ENCODE peak calls at places on chromosomes 4 and X, in eight cellular contexts. One of them, this sample, is unnamed.
A peak's percentile ranks its signal among the peaks of the same experiment; 100 is the strongest.

GRCh38 chrX:2965965-2966364 is 36.8 kb upstream of the ARSD start:
- DNase-seq in type B pancreatic cell: no peak
- DNase-seq in BJ: no peak
- DNase-seq in cardiac muscle cell: no peak
- DNase-seq in activated B cell treated with CpG ODN at 0.5 μM for 24 hours: no peak
- DNase-seq in IMR-90: no peak
- DNase-seq in astrocyte of the spinal cord: no peak
- DNase-seq in astrocyte: no peak
- DNase-seq in this sample: no peak

GRCh38 chr4:38832624-38833528 is 23.7 kb downstream of the TLR6 start:
- DNase-seq in astrocyte of the spinal cord: no peak
- DNase-seq in activated B cell treated with CpG ODN at 0.5 μM for 24 hours: no peak
- DNase-seq in type B pancreatic cell: no peak
- DNase-seq in cardiac muscle cell: no peak
- DNase-seq in BJ: no peak
- DNase-seq in astrocyte: no peak
- DNase-seq in IMR-90: no peak
- DNase-seq in this sample: no peak

GRCh38 chr4:72468904-72469502 is 100.0 kb downstream of the ADAMTS3 start:
- DNase-seq in astrocyte: peak; percentile 18
- DNase-seq in cardiac muscle cell: peak; percentile 52
- DNase-seq in BJ: no peak
- DNase-seq in astrocyte of the spinal cord: peak; percentile 46
- DNase-seq in activated B cell treated with CpG ODN at 0.5 μM for 24 hours: no peak
- DNase-seq in type B pancreatic cell: no peak
- DNase-seq in IMR-90: peak; percentile 20
- DNase-seq in this sample: no peak

GRCh38 chr4:10917475-10918103 is 233.0 kb upstream of the CLNK start:
- DNase-seq in activated B cell treated with CpG ODN at 0.5 μM for 24 hours: no peak
- DNase-seq in astrocyte: peak; percentile 30
- DNase-seq in BJ: no peak
- DNase-seq in IMR-90: no peak
- DNase-seq in cardiac muscle cell: no peak
- DNase-seq in type B pancreatic cell: no peak
- DNase-seq in astrocyte of the spinal cord: peak; percentile 61
- DNase-seq in this sample: no peak

GRCh38 chrX:64377753-64378152 is 17.5 kb downstream of the MTMR8 start:
- DNase-seq in activated B cell treated with CpG ODN at 0.5 μM for 24 hours: no peak
- DNase-seq in astrocyte of the spinal cord: no peak
- DNase-seq in IMR-90: no peak
- DNase-seq in cardiac muscle cell: no peak
- DNase-seq in BJ: no peak
- DNase-seq in type B pancreatic cell: no peak
- DNase-seq in astrocyte: no peak
- DNase-seq in this sample: no peak

GRCh38 chrX:43500996-43501694 is 155.0 kb upstream of the MAOA start:
- DNase-seq in BJ: no peak
- DNase-seq in astrocyte: no peak
- DNase-seq in astrocyte of the spinal cord: no peak
- DNase-seq in activated B cell treated with CpG ODN at 0.5 μM for 24 hours: no peak
- DNase-seq in type B pancreatic cell: no peak
- DNase-seq in cardiac muscle cell: no peak
- DNase-seq in IMR-90: no peak
- DNase-seq in this sample: no peak

GRCh38 chr4:53863163-53863562 is 201.2 kb downstream of the CHIC2 start:
- DNase-seq in astrocyte: peak; percentile 62
- DNase-seq in IMR-90: peak; percentile 49
- DNase-seq in activated B cell treated with CpG ODN at 0.5 μM for 24 hours: no peak
- DNase-seq in type B pancreatic cell: no peak
- DNase-seq in astrocyte of the spinal cord: peak; percentile 65
- DNase-seq in cardiac muscle cell: peak; percentile 67
- DNase-seq in BJ: no peak
- DNase-seq in this sample: no peak

GRCh38 chr4:104302731-104303130 is 192.0 kb downstream of the CXXC4 start:
- DNase-seq in astrocyte: no peak
- DNase-seq in BJ: no peak
- DNase-seq in astrocyte of the spinal cord: no peak
- DNase-seq in IMR-90: no peak
- DNase-seq in type B pancreatic cell: no peak
- DNase-seq in activated B cell treated with CpG ODN at 0.5 μM for 24 hours: no peak
- DNase-seq in cardiac muscle cell: no peak
- DNase-seq in this sample: no peak

GRCh38 chr4:76752911-76753494 is 144.9 kb downstream of the SOWAHB start:
- DNase-seq in astrocyte: peak; percentile 99
- DNase-seq in IMR-90: peak; percentile 100
- DNase-seq in cardiac muscle cell: peak; percentile 93
- DNase-seq in astrocyte of the spinal cord: peak; percentile 97
- DNase-seq in activated B cell treated with CpG ODN at 0.5 μM for 24 hours: no peak
- DNase-seq in BJ: peak; percentile 97
- DNase-seq in type B pancreatic cell: no peak
- DNase-seq in this sample: no peak

GRCh38 chr4:17109126-17109525 is 210.7 kb upstream of the LDB2 start:
- DNase-seq in type B pancreatic cell: no peak
- DNase-seq in BJ: no peak
- DNase-seq in activated B cell treated with CpG ODN at 0.5 μM for 24 hours: no peak
- DNase-seq in IMR-90: no peak
- DNase-seq in astrocyte of the spinal cord: no peak
- DNase-seq in cardiac muscle cell: no peak
- DNase-seq in astrocyte: no peak
- DNase-seq in this sample: no peak

GRCh38 chr4:38091636-38092035 is 131.4 kb downstream of the PTTG2 start:
- DNase-seq in type B pancreatic cell: no peak
- DNase-seq in activated B cell treated with CpG ODN at 0.5 μM for 24 hours: no peak
- DNase-seq in astrocyte: peak; percentile 86
- DNase-seq in IMR-90: peak; percentile 70
- DNase-seq in astrocyte of the spinal cord: peak; percentile 67
- DNase-seq in cardiac muscle cell: peak; percentile 42
- DNase-seq in BJ: peak; percentile 56
- DNase-seq in this sample: no peak

GRCh38 chr4:167290684-167291083 is 56.4 kb upstream of the SPOCK3 start:
- DNase-seq in astrocyte of the spinal cord: peak; percentile 35
- DNase-seq in IMR-90: no peak
- DNase-seq in astrocyte: peak; percentile 10
- DNase-seq in cardiac muscle cell: peak; percentile 34
- DNase-seq in type B pancreatic cell: no peak
- DNase-seq in activated B cell treated with CpG ODN at 0.5 μM for 24 hours: no peak
- DNase-seq in BJ: no peak
- DNase-seq in this sample: no peak

GRCh38 chrX:38941675-38942074 is 140.4 kb downstream of the MID1IP1 start:
- DNase-seq in BJ: no peak
- DNase-seq in activated B cell treated with CpG ODN at 0.5 μM for 24 hours: no peak
- DNase-seq in cardiac muscle cell: no peak
- DNase-seq in astrocyte: no peak
- DNase-seq in IMR-90: peak; percentile 6
- DNase-seq in astrocyte of the spinal cord: no peak
- DNase-seq in type B pancreatic cell: no peak
- DNase-seq in this sample: no peak

GRCh38 chr4:55297346-55297745 is 48.7 kb upstream of the SRD5A3 start:
- DNase-seq in BJ: no peak
- DNase-seq in cardiac muscle cell: no peak
- DNase-seq in type B pancreatic cell: no peak
- DNase-seq in astrocyte: peak; percentile 16
- DNase-seq in IMR-90: peak; percentile 5
- DNase-seq in astrocyte of the spinal cord: peak; percentile 31
- DNase-seq in activated B cell treated with CpG ODN at 0.5 μM for 24 hours: no peak
- DNase-seq in this sample: no peak

DNA sequence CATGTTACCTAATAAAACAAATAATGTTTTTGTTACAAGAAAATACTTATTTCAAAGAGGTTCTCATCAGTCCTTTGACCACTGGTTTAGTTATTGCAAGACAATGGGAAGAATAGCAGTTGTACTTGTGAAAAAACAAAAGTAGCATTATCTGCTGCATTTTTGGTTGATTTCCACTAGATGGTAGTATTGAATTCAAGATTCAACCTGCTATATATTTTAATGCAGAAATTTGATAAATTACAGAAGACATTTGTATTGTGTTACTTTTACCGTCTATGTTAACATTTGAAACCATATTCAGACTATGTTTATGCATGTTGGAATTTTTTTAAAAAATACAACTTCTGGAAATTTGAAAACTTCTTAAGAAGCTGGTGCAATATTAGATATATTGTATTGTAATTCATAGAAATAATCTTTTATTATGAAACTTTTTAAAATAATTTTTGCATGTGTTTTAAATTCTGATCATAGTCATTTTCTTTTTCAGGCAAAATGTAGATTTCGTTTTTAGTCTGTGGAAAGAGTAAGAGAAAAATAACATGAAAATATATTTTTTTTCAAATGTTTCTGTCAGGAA is 56.4 kb downstream of the SPCS3 start:
- DNase-seq in astrocyte: peak; percentile 13
- DNase-seq in BJ: no peak
- DNase-seq in cardiac muscle cell: peak; percentile 49
- DNase-seq in IMR-90: peak; percentile 53
- DNase-seq in activated B cell treated with CpG ODN at 0.5 μM for 24 hours: no peak
- DNase-seq in astrocyte of the spinal cord: peak; percentile 52
- DNase-seq in type B pancreatic cell: no peak
- DNase-seq in this sample: no peak
- TF ChIP-seq CTCF in astrocyte: peak; percentile 60
- TF ChIP-seq CTCF in BJ: peak; percentile 54
- TF ChIP-seq CTCF in cardiac muscle cell: peak; percentile 50
- TF ChIP-seq CTCF in IMR-90: peak; percentile 64
- TF ChIP-seq CTCF in activated B cell treated with CpG ODN at 0.5 μM for 24 hours: no peak
- TF ChIP-seq CTCF in astrocyte of the spinal cord: peak; percentile 57
- TF ChIP-seq CTCF in type B pancreatic cell: peak; percentile 83
- TF ChIP-seq CTCF in this sample: peak; percentile 24

GRCh38 chr4:24989327-24989726 is 41.4 kb downstream of the LGI2 start:
- DNase-seq in type B pancreatic cell: no peak
- DNase-seq in astrocyte: no peak
- DNase-seq in activated B cell treated with CpG ODN at 0.5 μM for 24 hours: no peak
- DNase-seq in IMR-90: no peak
- DNase-seq in cardiac muscle cell: no peak
- DNase-seq in astrocyte of the spinal cord: no peak
- DNase-seq in BJ: no peak
- DNase-seq in this sample: no peak

GRCh38 chr4:24991015-24991414 is 39.7 kb downstream of the LGI2 start:
- DNase-seq in type B pancreatic cell: no peak
- DNase-seq in astrocyte of the spinal cord: peak; percentile 63
- DNase-seq in cardiac muscle cell: peak; percentile 89
- DNase-seq in astrocyte: peak; percentile 93
- DNase-seq in BJ: no peak
- DNase-seq in IMR-90: peak; percentile 36
- DNase-seq in activated B cell treated with CpG ODN at 0.5 μM for 24 hours: no peak
- DNase-seq in this sample: no peak

GRCh38 chr4:24984602-24985532 is 45.9 kb downstream of the LGI2 start:
- DNase-seq in BJ: no peak
- DNase-seq in activated B cell treated with CpG ODN at 0.5 μM for 24 hours: no peak
- DNase-seq in IMR-90: no peak
- DNase-seq in astrocyte: no peak
- DNase-seq in astrocyte of the spinal cord: no peak
- DNase-seq in cardiac muscle cell: no peak
- DNase-seq in type B pancreatic cell: no peak
- DNase-seq in this sample: no peak

GRCh38 chr4:24992968-24993367 is 37.8 kb downstream of the LGI2 start:
- DNase-seq in type B pancreatic cell: no peak
- DNase-seq in activated B cell treated with CpG ODN at 0.5 μM for 24 hours: no peak
- DNase-seq in astrocyte of the spinal cord: no peak
- DNase-seq in BJ: no peak
- DNase-seq in astrocyte: no peak
- DNase-seq in IMR-90: no peak
- DNase-seq in cardiac muscle cell: no peak
- DNase-seq in this sample: no peak

GRCh38 chr4:24988776-24989175 is 42.0 kb downstream of the LGI2 start:
- DNase-seq in cardiac muscle cell: peak; percentile 71
- DNase-seq in type B pancreatic cell: no peak
- DNase-seq in astrocyte of the spinal cord: no peak
- DNase-seq in activated B cell treated with CpG ODN at 0.5 μM for 24 hours: no peak
- DNase-seq in astrocyte: no peak
- DNase-seq in BJ: no peak
- DNase-seq in IMR-90: peak; percentile 51
- DNase-seq in this sample: no peak
- TF ChIP-seq CTCF in cardiac muscle cell: peak; percentile 68
- TF ChIP-seq CTCF in type B pancreatic cell: peak; percentile 57
- TF ChIP-seq CTCF in astrocyte of the spinal cord: peak; percentile 59
- TF ChIP-seq CTCF in activated B cell treated with CpG ODN at 0.5 μM for 24 hours: no peak
- TF ChIP-seq CTCF in astrocyte: peak; percentile 44
- TF ChIP-seq CTCF in BJ: peak; percentile 69
- TF ChIP-seq CTCF in IMR-90: peak; percentile 64
- TF ChIP-seq CTCF in this sample: no peak

GRCh38 chr4:44678094-44679023 is at the start of gene GUF1:
- DNase-seq in type B pancreatic cell: peak; percentile 89
- DNase-seq in cardiac muscle cell: peak; percentile 93
- DNase-seq in BJ: peak; percentile 49
- DNase-seq in activated B cell treated with CpG ODN at 0.5 μM for 24 hours: peak; percentile 84
- DNase-seq in astrocyte of the spinal cord: peak; percentile 94
- DNase-seq in astrocyte: peak; percentile 84
- DNase-seq in IMR-90: peak; percentile 86
- DNase-seq in this sample: peak; percentile 88

GRCh38 chr4:44679060-44679459 is 840 bp downstream of the GUF1 start:
- DNase-seq in astrocyte of the spinal cord: peak; percentile 5
- DNase-seq in BJ: no peak
- DNase-seq in activated B cell treated with CpG ODN at 0.5 μM for 24 hours: no peak
- DNase-seq in IMR-90: no peak
- DNase-seq in type B pancreatic cell: no peak
- DNase-seq in astrocyte: no peak
- DNase-seq in cardiac muscle cell: no peak
- DNase-seq in this sample: no peak

GRCh38 chr4:44670466-44671199 is 7.6 kb upstream of the GUF1 start:
- DNase-seq in cardiac muscle cell: peak; percentile 5
- DNase-seq in IMR-90: no peak
- DNase-seq in type B pancreatic cell: no peak
- DNase-seq in astrocyte: no peak
- DNase-seq in astrocyte of the spinal cord: no peak
- DNase-seq in activated B cell treated with CpG ODN at 0.5 μM for 24 hours: no peak
- DNase-seq in BJ: no peak
- DNase-seq in this sample: no peak

GRCh38 chr4:44671636-44672035 is 6.6 kb upstream of the GUF1 start:
- DNase-seq in type B pancreatic cell: no peak
- DNase-seq in IMR-90: no peak
- DNase-seq in cardiac muscle cell: no peak
- DNase-seq in activated B cell treated with CpG ODN at 0.5 μM for 24 hours: no peak
- DNase-seq in BJ: no peak
- DNase-seq in astrocyte of the spinal cord: no peak
- DNase-seq in astrocyte: no peak
- DNase-seq in this sample: no peak

DNA sequence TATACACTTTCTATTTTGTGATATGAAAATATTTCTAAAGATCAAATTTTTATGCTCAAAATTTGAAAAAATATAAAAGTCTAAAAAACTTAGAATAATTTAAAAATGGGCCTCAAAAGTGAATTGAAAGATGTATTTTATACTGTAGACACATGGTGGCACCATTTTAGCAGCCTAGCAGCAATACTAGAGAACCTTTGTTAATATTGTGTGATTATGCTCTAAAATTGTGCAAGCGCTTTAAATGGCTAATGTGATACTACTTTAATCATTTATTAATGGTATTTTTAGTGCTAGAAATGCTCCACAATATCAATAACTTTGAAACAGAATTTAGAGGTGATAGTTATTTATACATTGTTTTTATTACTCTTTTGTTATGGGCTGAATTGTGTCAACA is 3.7 kb upstream of the GUF1 start:
- DNase-seq in BJ: no peak
- DNase-seq in type B pancreatic cell: no peak
- DNase-seq in cardiac muscle cell: peak; percentile 2
- DNase-seq in astrocyte: no peak
- DNase-seq in activated B cell treated with CpG ODN at 0.5 μM for 24 hours: no peak
- DNase-seq in IMR-90: no peak
- DNase-seq in astrocyte of the spinal cord: no peak
- DNase-seq in this sample: no peak
- TF ChIP-seq CTCF in BJ: no peak
- TF ChIP-seq CTCF in type B pancreatic cell: no peak
- TF ChIP-seq CTCF in cardiac muscle cell: no peak
- TF ChIP-seq CTCF in astrocyte: no peak
- TF ChIP-seq CTCF in activated B cell treated with CpG ODN at 0.5 μM for 24 hours: no peak
- TF ChIP-seq CTCF in IMR-90: peak; percentile 2
- TF ChIP-seq CTCF in astrocyte of the spinal cord: no peak
- TF ChIP-seq CTCF in this sample: no peak

GRCh38 chr4:2696423-2696822 is 59.7 kb downstream of the TNIP2 start:
- DNase-seq in cardiac muscle cell: no peak
- DNase-seq in activated B cell treated with CpG ODN at 0.5 μM for 24 hours: peak; percentile 72
- DNase-seq in type B pancreatic cell: no peak
- DNase-seq in astrocyte of the spinal cord: no peak
- DNase-seq in IMR-90: no peak
- DNase-seq in astrocyte: no peak
- DNase-seq in BJ: no peak
- DNase-seq in this sample: no peak
- TF ChIP-seq CTCF in cardiac muscle cell: no peak
- TF ChIP-seq CTCF in activated B cell treated with CpG ODN at 0.5 μM for 24 hours: no peak
- TF ChIP-seq CTCF in type B pancreatic cell: no peak
- TF ChIP-seq CTCF in astrocyte of the spinal cord: no peak
- TF ChIP-seq CTCF in IMR-90: no peak
- TF ChIP-seq CTCF in astrocyte: no peak
- TF ChIP-seq CTCF in BJ: no peak
- TF ChIP-seq CTCF in this sample: no peak

This sample was measured in natural killer cell.